ENCODE peak calls at places on chromosomes 2 and 18, in ten cellular contexts. One of them, this sample, is unnamed.

GRCh38 chr2:176325732-176326131 is 56.5 kb downstream of the MTX2 start:
- DNase-seq in activated T-cell treated with anti-CD3 and anti-CD28 coated beads for 1 hour: no peak
- DNase-seq in NCI-H2171 treated with DMSO at 0.1 percent for 48 hours: peak
- DNase-seq in astrocyte of the cerebellum: peak
- DNase-seq in activated CD8-positive, alpha-beta memory T cell treated with anti-CD3 and anti-CD28 coated beads, Interleukin-2, amount 10 ng/mL, durations not matched to agents 7 days and 5 days: no peak
- DNase-seq in naive thymus-derived CD8-positive, alpha-beta T cell: no peak
- DNase-seq in brain pericyte: no peak
- DNase-seq in tibial artery: no peak
- DNase-seq in stimulated activated CD8-positive, alpha-beta memory T cell treated with anti-CD3 and anti-CD28 coated beads, Interleukin-15, amount 100 ng/mL, for 1 hour: no peak
- DNase-seq in RWPE1: no peak
- DNase-seq in this sample: peak

GRCh38 chr2:43984533-43984932 is 11.3 kb downstream of the LRPPRC start:
- DNase-seq in tibial artery: no peak
- DNase-seq in stimulated activated CD8-positive, alpha-beta memory T cell treated with anti-CD3 and anti-CD28 coated beads, Interleukin-15, amount 100 ng/mL, for 1 hour: no peak
- DNase-seq in astrocyte of the cerebellum: no peak
- DNase-seq in activated T-cell treated with anti-CD3 and anti-CD28 coated beads for 1 hour: no peak
- DNase-seq in brain pericyte: no peak
- DNase-seq in activated CD8-positive, alpha-beta memory T cell treated with anti-CD3 and anti-CD28 coated beads, Interleukin-2, amount 10 ng/mL, durations not matched to agents 7 days and 5 days: no peak
- DNase-seq in NCI-H2171 treated with DMSO at 0.1 percent for 48 hours: no peak
- DNase-seq in RWPE1: no peak
- DNase-seq in naive thymus-derived CD8-positive, alpha-beta T cell: no peak
- DNase-seq in this sample: no peak

GRCh38 chr18:74450626-74451025 is 6.5 kb downstream of the DIPK1C start:
- DNase-seq in brain pericyte: no peak
- DNase-seq in naive thymus-derived CD8-positive, alpha-beta T cell: no peak
- DNase-seq in tibial artery: peak
- DNase-seq in activated CD8-positive, alpha-beta memory T cell treated with anti-CD3 and anti-CD28 coated beads, Interleukin-2, amount 10 ng/mL, durations not matched to agents 7 days and 5 days: no peak
- DNase-seq in astrocyte of the cerebellum: no peak
- DNase-seq in stimulated activated CD8-positive, alpha-beta memory T cell treated with anti-CD3 and anti-CD28 coated beads, Interleukin-15, amount 100 ng/mL, for 1 hour: no peak
- DNase-seq in RWPE1: no peak
- DNase-seq in activated T-cell treated with anti-CD3 and anti-CD28 coated beads for 1 hour: no peak
- DNase-seq in NCI-H2171 treated with DMSO at 0.1 percent for 48 hours: no peak
- DNase-seq in this sample: no peak

GRCh38 chr2:216113572-216113971 is 4.4 kb downstream of the XRCC5 start:
- DNase-seq in activated T-cell treated with anti-CD3 and anti-CD28 coated beads for 1 hour: no peak
- DNase-seq in naive thymus-derived CD8-positive, alpha-beta T cell: no peak
- DNase-seq in astrocyte of the cerebellum: no peak
- DNase-seq in RWPE1: no peak
- DNase-seq in tibial artery: no peak
- DNase-seq in NCI-H2171 treated with DMSO at 0.1 percent for 48 hours: no peak
- DNase-seq in stimulated activated CD8-positive, alpha-beta memory T cell treated with anti-CD3 and anti-CD28 coated beads, Interleukin-15, amount 100 ng/mL, for 1 hour: no peak
- DNase-seq in brain pericyte: no peak
- DNase-seq in activated CD8-positive, alpha-beta memory T cell treated with anti-CD3 and anti-CD28 coated beads, Interleukin-2, amount 10 ng/mL, durations not matched to agents 7 days and 5 days: no peak
- DNase-seq in this sample: no peak

GRCh38 chr2:46814160-46814559 is 101.4 kb downstream of the MCFD2 start:
- DNase-seq in brain pericyte: no peak
- DNase-seq in activated T-cell treated with anti-CD3 and anti-CD28 coated beads for 1 hour: no peak
- DNase-seq in NCI-H2171 treated with DMSO at 0.1 percent for 48 hours: no peak
- DNase-seq in activated CD8-positive, alpha-beta memory T cell treated with anti-CD3 and anti-CD28 coated beads, Interleukin-2, amount 10 ng/mL, durations not matched to agents 7 days and 5 days: peak
- DNase-seq in astrocyte of the cerebellum: peak
- DNase-seq in tibial artery: peak
- DNase-seq in naive thymus-derived CD8-positive, alpha-beta T cell: no peak
- DNase-seq in stimulated activated CD8-positive, alpha-beta memory T cell treated with anti-CD3 and anti-CD28 coated beads, Interleukin-15, amount 100 ng/mL, for 1 hour: no peak
- DNase-seq in RWPE1: no peak
- DNase-seq in this sample: no peak

GRCh38 chr2:40279001-40279400 is 172.9 kb downstream of the SLC8A1 start:
- DNase-seq in astrocyte of the cerebellum: no peak
- DNase-seq in activated T-cell treated with anti-CD3 and anti-CD28 coated beads for 1 hour: no peak
- DNase-seq in tibial artery: no peak
- DNase-seq in stimulated activated CD8-positive, alpha-beta memory T cell treated with anti-CD3 and anti-CD28 coated beads, Interleukin-15, amount 100 ng/mL, for 1 hour: no peak
- DNase-seq in brain pericyte: no peak
- DNase-seq in RWPE1: no peak
- DNase-seq in naive thymus-derived CD8-positive, alpha-beta T cell: no peak
- DNase-seq in NCI-H2171 treated with DMSO at 0.1 percent for 48 hours: no peak
- DNase-seq in activated CD8-positive, alpha-beta memory T cell treated with anti-CD3 and anti-CD28 coated beads, Interleukin-2, amount 10 ng/mL, durations not matched to agents 7 days and 5 days: no peak
- DNase-seq in this sample: no peak

GRCh38 chr18:59660976-59661743 is 36.1 kb downstream of the CCBE1 start:
- DNase-seq in activated T-cell treated with anti-CD3 and anti-CD28 coated beads for 1 hour: no peak
- DNase-seq in tibial artery: no peak
- DNase-seq in stimulated activated CD8-positive, alpha-beta memory T cell treated with anti-CD3 and anti-CD28 coated beads, Interleukin-15, amount 100 ng/mL, for 1 hour: no peak
- DNase-seq in astrocyte of the cerebellum: peak
- DNase-seq in brain pericyte: no peak
- DNase-seq in NCI-H2171 treated with DMSO at 0.1 percent for 48 hours: no peak
- DNase-seq in RWPE1: peak
- DNase-seq in naive thymus-derived CD8-positive, alpha-beta T cell: no peak
- DNase-seq in activated CD8-positive, alpha-beta memory T cell treated with anti-CD3 and anti-CD28 coated beads, Interleukin-2, amount 10 ng/mL, durations not matched to agents 7 days and 5 days: no peak
- DNase-seq in this sample: no peak

GRCh38 chr2:132978840-132979239 is 308.8 kb upstream of the LYPD1 start:
- DNase-seq in activated T-cell treated with anti-CD3 and anti-CD28 coated beads for 1 hour: no peak
- DNase-seq in naive thymus-derived CD8-positive, alpha-beta T cell: no peak
- DNase-seq in RWPE1: no peak
- DNase-seq in brain pericyte: no peak
- DNase-seq in stimulated activated CD8-positive, alpha-beta memory T cell treated with anti-CD3 and anti-CD28 coated beads, Interleukin-15, amount 100 ng/mL, for 1 hour: no peak
- DNase-seq in NCI-H2171 treated with DMSO at 0.1 percent for 48 hours: no peak
- DNase-seq in activated CD8-positive, alpha-beta memory T cell treated with anti-CD3 and anti-CD28 coated beads, Interleukin-2, amount 10 ng/mL, durations not matched to agents 7 days and 5 days: no peak
- DNase-seq in tibial artery: no peak
- DNase-seq in astrocyte of the cerebellum: no peak
- DNase-seq in this sample: no peak

GRCh38 chr2:24943427-24943826 is 23.4 kb upstream of the ADCY3 start:
- DNase-seq in activated T-cell treated with anti-CD3 and anti-CD28 coated beads for 1 hour: no peak
- DNase-seq in brain pericyte: no peak
- DNase-seq in stimulated activated CD8-positive, alpha-beta memory T cell treated with anti-CD3 and anti-CD28 coated beads, Interleukin-15, amount 100 ng/mL, for 1 hour: no peak
- DNase-seq in tibial artery: no peak
- DNase-seq in RWPE1: no peak
- DNase-seq in naive thymus-derived CD8-positive, alpha-beta T cell: no peak
- DNase-seq in activated CD8-positive, alpha-beta memory T cell treated with anti-CD3 and anti-CD28 coated beads, Interleukin-2, amount 10 ng/mL, durations not matched to agents 7 days and 5 days: no peak
- DNase-seq in NCI-H2171 treated with DMSO at 0.1 percent for 48 hours: no peak
- DNase-seq in astrocyte of the cerebellum: no peak
- DNase-seq in this sample: no peak

GRCh38 chr18:61817086-61817485 is 75.7 kb downstream of the RNF152 start:
- DNase-seq in RWPE1: no peak
- DNase-seq in stimulated activated CD8-positive, alpha-beta memory T cell treated with anti-CD3 and anti-CD28 coated beads, Interleukin-15, amount 100 ng/mL, for 1 hour: no peak
- DNase-seq in NCI-H2171 treated with DMSO at 0.1 percent for 48 hours: no peak
- DNase-seq in activated T-cell treated with anti-CD3 and anti-CD28 coated beads for 1 hour: no peak
- DNase-seq in activated CD8-positive, alpha-beta memory T cell treated with anti-CD3 and anti-CD28 coated beads, Interleukin-2, amount 10 ng/mL, durations not matched to agents 7 days and 5 days: no peak
- DNase-seq in tibial artery: no peak
- DNase-seq in astrocyte of the cerebellum: no peak
- DNase-seq in naive thymus-derived CD8-positive, alpha-beta T cell: no peak
- DNase-seq in brain pericyte: no peak
- DNase-seq in this sample: no peak

GRCh38 chr18:12361770-12362378 is 15.2 kb downstream of the AFG3L2 start:
- DNase-seq in RWPE1: no peak
- DNase-seq in astrocyte of the cerebellum: no peak
- DNase-seq in stimulated activated CD8-positive, alpha-beta memory T cell treated with anti-CD3 and anti-CD28 coated beads, Interleukin-15, amount 100 ng/mL, for 1 hour: no peak
- DNase-seq in activated CD8-positive, alpha-beta memory T cell treated with anti-CD3 and anti-CD28 coated beads, Interleukin-2, amount 10 ng/mL, durations not matched to agents 7 days and 5 days: no peak
- DNase-seq in naive thymus-derived CD8-positive, alpha-beta T cell: no peak
- DNase-seq in brain pericyte: no peak
- DNase-seq in NCI-H2171 treated with DMSO at 0.1 percent for 48 hours: no peak
- DNase-seq in tibial artery: no peak
- DNase-seq in activated T-cell treated with anti-CD3 and anti-CD28 coated beads for 1 hour: no peak
- DNase-seq in this sample: no peak

This sample was measured in NT2/D1.